ENCODE peak calls at places on chromosome 14, in six cellular contexts. N, J, A, B, R and V are unnamed samples.

GRCh38 chr14:94125659-94126418 is 3.6 kb downstream of the IFI27L2 start:
- DNase-seq in N (no peak), J (no peak), A (no peak), B (no peak), R (no peak), V (no peak)

GRCh38 chr14:104431929-104432541 is 147.5 kb upstream of the C14orf180 start:
- DNase-seq in N (no peak), J (no peak), A (no peak), B (no peak), R (no peak), V (no peak)

GRCh38 chr14:39398382-39398781 is 33.9 kb downstream of the FBXO33 start:
- DNase-seq in N (no peak), J (no peak), A (no peak), B (no peak), R (no peak), V (no peak)

GRCh38 chr14:103847954-103848719 is 762 bp upstream of the PPP1R13B start:
- DNase-seq in N (peak; percentile 16), J (no peak), A (no peak), B (peak; percentile 55), R (peak; percentile 53), V (no peak)

GRCh38 chr14:101708853-101709532 is 52.5 kb upstream of the PPP2R5C start:
- DNase-seq in N (no peak), J (no peak), A (no peak), B (no peak), R (no peak), V (no peak)

GRCh38 chr14:60722836-60723217 is 1.3 kb downstream of the SIX4 start:
- DNase-seq in N (no peak), J (peak; percentile 7), A (no peak), B (no peak), R (peak; percentile 16), V (no peak)

GRCh38 chr14:80930836-80931389 is 10.6 kb downstream of the CEP128 start:
- DNase-seq in N (no peak), J (peak; percentile 3), A (peak; percentile 29), B (no peak), R (peak; percentile 93), V (peak; percentile 68)

GRCh38 chr14:22403286-22403685 is 185.7 kb downstream of the DAD1 start:
- DNase-seq in N (no peak), J (no peak), A (no peak), B (no peak), R (peak; percentile 66), V (no peak)

GRCh38 chr14:61963926-61964325 is 201.7 kb downstream of the SNAPC1 start:
- DNase-seq in N (no peak), J (no peak), A (peak; percentile 6), B (no peak), R (peak; percentile 33), V (no peak)

GRCh38 chr14:32821989-32822653 is 116.6 kb upstream of the NPAS3 start:
- DNase-seq in N (no peak), J (no peak), A (no peak), B (no peak), R (peak; percentile 52), V (no peak)

GRCh38 chr14:68254669-68255527 is 435.3 kb downstream of the RAD51B start:
- DNase-seq in N (no peak), J (no peak), A (no peak), B (no peak), R (no peak), V (no peak)

GRCh38 chr14:38605193-38606114 is 349.6 kb upstream of the CLEC14A start:
- DNase-seq in N (no peak), J (no peak), A (no peak), B (no peak), R (peak; percentile 7), V (no peak)

GRCh38 chr14:103578401-103579075 is 15.8 kb downstream of the COA8 start:
- DNase-seq in N (no peak), J (no peak), A (no peak), B (no peak), R (no peak), V (no peak)

GRCh38 chr14:92988786-92989755 is 66.1 kb downstream of the CHGA start:
- DNase-seq in N (no peak), J (no peak), A (no peak), B (no peak), R (no peak), V (no peak)

GRCh38 chr14:99674776-99675175 is 9.3 kb upstream of the CYP46A1 start:
- DNase-seq in N (no peak), J (no peak), A (no peak), B (no peak), R (no peak), V (no peak)

GRCh38 chr14:61505815-61506809 is 184.7 kb downstream of the PRKCH start:
- DNase-seq in N (no peak), J (no peak), A (no peak), B (no peak), R (no peak), V (no peak)

GRCh38 chr14:22820731-22821130 is 5.5 kb upstream of the SLC7A7 start:
- DNase-seq in N (no peak), J (peak; percentile 28), A (no peak), B (no peak), R (peak; percentile 34), V (no peak)

GRCh38 chr14:41609704-41610183 is 3.1 kb downstream of the LRFN5 start:
- DNase-seq in N (no peak), J (peak; percentile 39), A (peak; percentile 40), B (no peak), R (peak; percentile 59), V (no peak)

GRCh38 chr14:37142835-37143499 is 29.4 kb downstream of the SLC25A21 start:
- DNase-seq in N (no peak), J (peak; percentile 17), A (no peak), B (no peak), R (peak; percentile 49), V (no peak)